ENCODE peak calls at places on chromosome X, in five cellular contexts. G, N, S, J and Y are unnamed samples.

GRCh38 chrX:34859191-34859590 is 83.4 kb upstream of the FAM47B start:
- DNase-seq in G (no peak), N (no peak), S (no peak), J (no peak), Y (no peak)

GRCh38 chrX:103729015-103729414 is 18.3 kb downstream of the TMEM31 start:
- DNase-seq in G (no peak), N (no peak), S (no peak), J (no peak), Y (no peak)

GRCh38 chrX:104172121-104172520 is 5.9 kb downstream of the FAM199X start:
- DNase-seq in G (no peak), N (no peak), S (no peak), J (no peak), Y (no peak)

GRCh38 chrX:29617725-29618124 is 597.6 kb upstream of the MAGEB2 start:
- DNase-seq in G (no peak), N (no peak), S (peak; percentile 2), J (no peak), Y (no peak)

GRCh38 chrX:120857240-120857639 is 18.4 kb downstream of the CT47B1 start:
- DNase-seq in G (no peak), N (no peak), S (peak; percentile 21), J (no peak), Y (peak; percentile 3)

GRCh38 chrX:139708067-139708466 is at the start of gene MCF2:
- DNase-seq in G (no peak), N (no peak), S (no peak), J (no peak), Y (no peak)

GRCh38 chrX:121103381-121103780 is 56.0 kb downstream of the GLUD2 start:
- DNase-seq in G (no peak), N (no peak), S (peak; percentile 37), J (no peak), Y (no peak)

GRCh38 chrX:14508025-14508690 is 21.2 kb upstream of the GLRA2 start:
- DNase-seq in G (no peak), N (no peak), S (no peak), J (no peak), Y (peak; percentile 54)

GRCh38 chrX:133847595-133847994 is 137.8 kb downstream of the GPC3 start:
- DNase-seq in G (no peak), N (no peak), S (no peak), J (no peak), Y (no peak)

GRCh38 chrX:116198810-116199209 is 28.3 kb downstream of the AGTR2 start:
- DNase-seq in G (no peak), N (peak; percentile 0), S (peak; percentile 21), J (no peak), Y (no peak)

GRCh38 chrX:136166221-136166855 is 19.0 kb downstream of the FHL1 start:
- DNase-seq in G (peak; percentile 56), N (no peak), S (peak; percentile 43), J (no peak), Y (peak; percentile 18)

GRCh38 chrX:53678667-53679066 is 7.9 kb downstream of the HUWE1 start:
- DNase-seq in G (peak; percentile 11), N (no peak), S (peak; percentile 40), J (no peak), Y (peak; percentile 19)
- TF ChIP-seq CTCF in G (peak; percentile 33), N (no peak), S (no peak), J (no peak), Y (peak; percentile 41)

DNA sequence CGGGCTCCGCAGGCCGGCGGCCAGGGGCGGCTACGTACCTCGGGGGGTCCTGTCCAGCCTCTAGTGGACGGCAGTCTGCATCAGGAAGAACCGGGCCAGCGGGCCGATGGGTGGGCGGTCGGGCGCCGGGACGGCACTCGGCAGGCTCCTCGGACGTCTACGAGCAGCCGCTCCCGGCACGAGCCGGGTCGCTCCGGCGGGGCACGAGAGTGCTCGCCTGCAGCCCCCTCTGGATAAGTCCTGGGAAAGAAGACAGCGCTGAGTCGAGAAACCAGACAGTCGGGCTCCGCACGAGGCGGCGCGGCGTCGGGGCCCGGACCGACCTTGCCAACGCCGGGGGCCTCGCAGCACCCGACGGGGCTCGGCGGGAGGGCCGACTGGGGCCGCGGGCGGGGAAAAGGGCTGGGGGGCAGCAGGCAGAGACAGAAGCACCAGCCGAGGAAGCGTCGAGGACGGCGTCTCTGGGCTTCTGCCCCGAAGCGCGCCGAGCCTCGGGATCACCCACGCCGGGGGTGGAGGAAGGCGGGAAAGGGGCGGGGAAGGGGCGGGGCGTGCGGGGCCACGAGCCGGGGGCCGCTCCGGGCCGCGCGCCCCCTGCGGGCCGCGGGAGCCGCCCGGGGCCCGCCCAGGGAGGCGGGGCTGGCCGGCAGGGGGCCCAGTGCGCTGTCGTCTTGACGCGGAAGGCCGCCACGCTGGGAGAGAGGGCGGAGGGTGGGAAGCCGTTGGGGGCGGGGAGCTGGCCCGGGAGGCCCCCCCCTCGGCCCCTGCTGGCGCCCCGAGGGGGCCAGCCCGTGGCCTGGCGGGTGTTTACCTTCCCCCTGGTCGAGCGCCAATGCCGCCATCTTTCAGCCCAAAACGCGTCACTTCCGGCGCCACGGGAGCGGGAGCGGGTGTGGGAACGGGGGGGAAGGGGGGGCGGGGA is 1.9 kb downstream of the KLHL15 start:
- DNase-seq in G (peak; percentile 93), N (peak; percentile 73), S (peak; percentile 83), J (peak; percentile 85), Y (peak; percentile 76)
- TF ChIP-seq CTCF in G (no peak), N (peak; percentile 39), S (no peak), J (no peak), Y (no peak)

GRCh38 chrX:16807976-16808542 is 21.8 kb downstream of the TXLNG start:
- DNase-seq in G (peak; percentile 94), N (peak; percentile 64), S (peak; percentile 76), J (no peak), Y (peak; percentile 52)

GRCh38 chrX:16804923-16805464 is 18.7 kb downstream of the TXLNG start:
- DNase-seq in G (no peak), N (no peak), S (no peak), J (no peak), Y (no peak)

DNA sequence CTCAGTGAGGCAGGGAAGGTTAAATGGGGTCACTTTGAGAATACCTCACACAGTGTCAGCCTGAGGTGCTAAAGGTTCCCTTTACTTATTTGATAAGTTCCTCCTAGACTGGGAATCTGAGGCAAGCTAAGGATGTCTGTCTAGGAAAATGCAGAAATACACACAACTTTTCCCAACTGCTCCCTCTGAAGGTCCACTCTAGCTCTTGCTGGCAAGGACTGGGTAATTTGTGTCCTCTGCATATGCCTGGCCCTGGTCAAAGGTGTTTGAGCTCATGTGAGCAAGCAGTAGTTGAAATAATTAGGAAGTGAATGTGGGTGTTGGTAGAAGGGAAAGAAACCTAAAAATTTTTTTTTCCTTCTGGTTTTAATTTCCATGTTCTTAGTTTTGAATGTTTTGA is 21.3 kb downstream of the TXLNG start:
- DNase-seq in G (peak; percentile 53), N (no peak), S (peak; percentile 40), J (no peak), Y (no peak)
- TF ChIP-seq CTCF in G (peak; percentile 59), N (no peak), S (peak; percentile 23), J (peak; percentile 63), Y (no peak)

DNA sequence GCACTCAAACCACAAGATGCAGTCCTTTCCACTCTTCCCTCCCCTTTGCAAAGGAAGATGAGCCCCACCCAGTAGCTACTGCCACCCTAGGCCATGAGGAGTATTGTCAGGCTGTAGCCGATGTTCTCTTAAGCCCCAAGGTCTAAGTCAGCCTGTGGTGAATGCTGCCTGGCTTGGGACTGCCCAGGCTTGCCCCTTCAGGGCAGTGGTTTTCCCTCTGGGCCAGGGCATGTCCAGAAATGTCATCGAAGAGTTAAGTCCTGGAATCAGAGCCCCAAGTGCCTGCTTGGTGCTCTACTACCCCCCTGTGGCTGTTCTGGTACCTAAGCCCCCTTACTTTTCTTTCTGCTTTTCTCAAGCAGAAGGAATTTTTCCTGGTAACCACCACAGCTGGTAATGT is 11.8 kb upstream of the PGK1 start:
- DNase-seq in G (peak; percentile 51), N (peak; percentile 12), S (peak; percentile 57), J (no peak), Y (peak; percentile 82)
- TF ChIP-seq CTCF in G (peak; percentile 50), N (peak; percentile 70), S (peak; percentile 24), J (peak; percentile 44), Y (peak; percentile 39)

GRCh38 chrX:2707334-2707760 is 16.3 kb downstream of the CD99 start:
- DNase-seq in G (peak; percentile 91), N (peak; percentile 84), S (peak; percentile 96), J (peak; percentile 85), Y (peak; percentile 99)
- TF ChIP-seq CTCF in G (no peak), N (peak; percentile 58), S (no peak), J (no peak), Y (peak; percentile 3)

DNA sequence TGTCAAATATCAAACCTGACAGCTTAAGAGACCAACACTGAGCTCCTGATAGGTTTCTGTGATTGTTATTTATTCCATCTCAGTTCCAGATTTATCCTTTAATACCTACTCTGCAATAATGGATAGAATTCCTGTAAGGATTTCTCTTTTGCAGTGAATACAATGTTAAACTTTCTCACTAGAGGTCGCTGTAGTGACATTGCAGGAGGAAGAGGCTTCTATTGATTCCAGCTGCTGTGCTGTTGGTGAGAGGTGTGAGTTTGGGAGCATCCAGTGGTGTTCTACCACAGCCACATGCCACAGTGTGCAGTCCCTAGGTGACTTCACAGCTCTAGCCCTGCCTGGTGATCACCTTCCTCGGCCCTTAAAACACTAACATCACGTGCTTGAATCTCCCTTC is 34.6 kb upstream of the DCAF8L2 start:
- DNase-seq in G (peak; percentile 35), N (peak; percentile 41), S (peak; percentile 47), J (no peak), Y (peak; percentile 48)
- TF ChIP-seq CTCF in G (peak; percentile 56), N (peak; percentile 74), S (peak; percentile 35), J (peak; percentile 29), Y (peak; percentile 61)

GRCh38 chrX:145532176-145532780 is 285.0 kb downstream of the SPANXN1 start:
- DNase-seq in G (no peak), N (no peak), S (no peak), J (no peak), Y (no peak)
- TF ChIP-seq CTCF in G (no peak), N (no peak), S (no peak), J (no peak), Y (no peak)